ENCODE peak calls at places on chromosomes 1 and 21, in nine cellular contexts. One of them, this sample, is unnamed.

GRCh38 chr1:219206350-219206749 is 32.7 kb downstream of the LYPLAL1 start:
- DNase-seq in PC-9: no peak
- DNase-seq in astrocyte of the spinal cord: no peak
- DNase-seq in foreskin fibroblast: no peak
- DNase-seq in GM13977: no peak
- DNase-seq in endothelial cell of umbilical vein: no peak
- DNase-seq in colonic mucosa: no peak
- DNase-seq in fibroblast of lung: no peak
- DNase-seq in type B pancreatic cell: no peak
- DNase-seq in this sample: no peak

GRCh38 chr1:193919827-193920226 is 733.4 kb upstream of the B3GALT2 start:
- DNase-seq in type B pancreatic cell: no peak
- DNase-seq in foreskin fibroblast: no peak
- DNase-seq in colonic mucosa: no peak
- DNase-seq in endothelial cell of umbilical vein: no peak
- DNase-seq in astrocyte of the spinal cord: peak
- DNase-seq in fibroblast of lung: peak
- DNase-seq in GM13977: no peak
- DNase-seq in PC-9: no peak
- DNase-seq in this sample: no peak

GRCh38 chr1:89949991-89950624 is 44.8 kb upstream of the ZNF326 start:
- DNase-seq in foreskin fibroblast: no peak
- DNase-seq in astrocyte of the spinal cord: no peak
- DNase-seq in fibroblast of lung: no peak
- DNase-seq in GM13977: no peak
- DNase-seq in type B pancreatic cell: no peak
- DNase-seq in colonic mucosa: no peak
- DNase-seq in PC-9: no peak
- DNase-seq in endothelial cell of umbilical vein: no peak
- DNase-seq in this sample: no peak

GRCh38 chr21:37074195-37074510 is 1.1 kb downstream of the TTC3 start:
- DNase-seq in astrocyte of the spinal cord: no peak
- DNase-seq in GM13977: no peak
- DNase-seq in colonic mucosa: peak
- DNase-seq in endothelial cell of umbilical vein: no peak
- DNase-seq in fibroblast of lung: no peak
- DNase-seq in foreskin fibroblast: no peak
- DNase-seq in type B pancreatic cell: no peak
- DNase-seq in PC-9: no peak
- DNase-seq in this sample: no peak

GRCh38 chr1:236161230-236161629 is 18.9 kb downstream of the GPR137B start:
- DNase-seq in endothelial cell of umbilical vein: no peak
- DNase-seq in GM13977: no peak
- DNase-seq in foreskin fibroblast: no peak
- DNase-seq in type B pancreatic cell: no peak
- DNase-seq in astrocyte of the spinal cord: no peak
- DNase-seq in colonic mucosa: no peak
- DNase-seq in fibroblast of lung: no peak
- DNase-seq in PC-9: no peak
- DNase-seq in this sample: no peak

GRCh38 chr1:7482772-7483495 is 288.2 kb upstream of the VAMP3 start:
- DNase-seq in endothelial cell of umbilical vein: no peak
- DNase-seq in PC-9: no peak
- DNase-seq in foreskin fibroblast: no peak
- DNase-seq in colonic mucosa: no peak
- DNase-seq in astrocyte of the spinal cord: no peak
- DNase-seq in type B pancreatic cell: no peak
- DNase-seq in GM13977: no peak
- DNase-seq in fibroblast of lung: no peak
- DNase-seq in this sample: no peak

GRCh38 chr21:39730418-39731107 is 14.4 kb upstream of the IGSF5 start:
- DNase-seq in colonic mucosa: no peak
- DNase-seq in endothelial cell of umbilical vein: no peak
- DNase-seq in foreskin fibroblast: no peak
- DNase-seq in type B pancreatic cell: no peak
- DNase-seq in GM13977: no peak
- DNase-seq in fibroblast of lung: no peak
- DNase-seq in PC-9: no peak
- DNase-seq in astrocyte of the spinal cord: no peak
- DNase-seq in this sample: no peak

GRCh38 chr1:224761245-224761644 is 145.1 kb downstream of the CNIH3 start:
- DNase-seq in colonic mucosa: no peak
- DNase-seq in GM13977: no peak
- DNase-seq in foreskin fibroblast: no peak
- DNase-seq in fibroblast of lung: no peak
- DNase-seq in type B pancreatic cell: no peak
- DNase-seq in astrocyte of the spinal cord: no peak
- DNase-seq in PC-9: no peak
- DNase-seq in endothelial cell of umbilical vein: no peak
- DNase-seq in this sample: no peak

GRCh38 chr1:212481438-212481767 is 48.7 kb downstream of the NENF start:
- DNase-seq in endothelial cell of umbilical vein: peak
- DNase-seq in fibroblast of lung: peak
- DNase-seq in foreskin fibroblast: no peak
- DNase-seq in colonic mucosa: no peak
- DNase-seq in type B pancreatic cell: no peak
- DNase-seq in GM13977: no peak
- DNase-seq in PC-9: no peak
- DNase-seq in astrocyte of the spinal cord: no peak
- DNase-seq in this sample: no peak

GRCh38 chr1:27004471-27005165 is 8.0 kb downstream of the TENT5B start:
- DNase-seq in foreskin fibroblast: peak
- DNase-seq in GM13977: no peak
- DNase-seq in astrocyte of the spinal cord: no peak
- DNase-seq in type B pancreatic cell: no peak
- DNase-seq in fibroblast of lung: peak
- DNase-seq in PC-9: no peak
- DNase-seq in colonic mucosa: no peak
- DNase-seq in endothelial cell of umbilical vein: no peak
- DNase-seq in this sample: no peak

GRCh38 chr1:65980241-65980640 is 187.5 kb downstream of the PDE4B start:
- DNase-seq in colonic mucosa: no peak
- DNase-seq in astrocyte of the spinal cord: no peak
- DNase-seq in endothelial cell of umbilical vein: no peak
- DNase-seq in type B pancreatic cell: no peak
- DNase-seq in foreskin fibroblast: no peak
- DNase-seq in PC-9: no peak
- DNase-seq in GM13977: no peak
- DNase-seq in fibroblast of lung: no peak
- DNase-seq in this sample: no peak

GRCh38 chr1:66729130-66729922 is 22.9 kb upstream of the DYNLT5 start:
- DNase-seq in astrocyte of the spinal cord: no peak
- DNase-seq in endothelial cell of umbilical vein: peak
- DNase-seq in foreskin fibroblast: no peak
- DNase-seq in fibroblast of lung: no peak
- DNase-seq in GM13977: no peak
- DNase-seq in type B pancreatic cell: no peak
- DNase-seq in colonic mucosa: no peak
- DNase-seq in PC-9: no peak
- DNase-seq in this sample: no peak

GRCh38 chr1:207004931-207005830 is 27.4 kb downstream of the C1orf116 start:
- DNase-seq in fibroblast of lung: peak
- DNase-seq in GM13977: peak
- DNase-seq in astrocyte of the spinal cord: peak
- DNase-seq in colonic mucosa: peak
- DNase-seq in PC-9: peak
- DNase-seq in endothelial cell of umbilical vein: peak
- DNase-seq in type B pancreatic cell: no peak
- DNase-seq in foreskin fibroblast: peak
- DNase-seq in this sample: peak

GRCh38 chr1:231420959-231421615 is 1.0 kb downstream of the EGLN1 start:
- DNase-seq in foreskin fibroblast: no peak
- DNase-seq in endothelial cell of umbilical vein: peak
- DNase-seq in PC-9: peak
- DNase-seq in GM13977: peak
- DNase-seq in type B pancreatic cell: peak
- DNase-seq in astrocyte of the spinal cord: peak
- DNase-seq in colonic mucosa: peak
- DNase-seq in fibroblast of lung: peak
- DNase-seq in this sample: peak

GRCh38 chr1:53878492-53879105 is 11.0 kb downstream of the YIPF1 start:
- DNase-seq in GM13977: peak
- DNase-seq in type B pancreatic cell: no peak
- DNase-seq in endothelial cell of umbilical vein: peak
- DNase-seq in PC-9: no peak
- DNase-seq in astrocyte of the spinal cord: peak
- DNase-seq in fibroblast of lung: peak
- DNase-seq in foreskin fibroblast: peak
- DNase-seq in colonic mucosa: no peak
- DNase-seq in this sample: no peak

GRCh38 chr21:45378258-45378966 is 26.6 kb upstream of the COL18A1 start:
- DNase-seq in foreskin fibroblast: peak
- DNase-seq in fibroblast of lung: peak
- DNase-seq in PC-9: peak
- DNase-seq in type B pancreatic cell: no peak
- DNase-seq in astrocyte of the spinal cord: peak
- DNase-seq in colonic mucosa: no peak
- DNase-seq in GM13977: no peak
- DNase-seq in endothelial cell of umbilical vein: peak
- DNase-seq in this sample: no peak

GRCh38 chr1:21302747-21303715 is 12.8 kb upstream of the ECE1 start:
- DNase-seq in colonic mucosa: peak
- DNase-seq in type B pancreatic cell: no peak
- DNase-seq in astrocyte of the spinal cord: peak
- DNase-seq in GM13977: no peak
- DNase-seq in fibroblast of lung: peak
- DNase-seq in foreskin fibroblast: peak
- DNase-seq in endothelial cell of umbilical vein: peak
- DNase-seq in PC-9: peak
- DNase-seq in this sample: no peak

GRCh38 chr1:212437179-212437798 is 4.6 kb downstream of the NENF start:
- DNase-seq in PC-9: no peak
- DNase-seq in astrocyte of the spinal cord: no peak
- DNase-seq in foreskin fibroblast: no peak
- DNase-seq in colonic mucosa: no peak
- DNase-seq in endothelial cell of umbilical vein: no peak
- DNase-seq in fibroblast of lung: no peak
- DNase-seq in GM13977: no peak
- DNase-seq in type B pancreatic cell: no peak
- DNase-seq in this sample: no peak

GRCh38 chr1:8417625-8418024 is 99.7 kb downstream of the SLC45A1 start:
- DNase-seq in colonic mucosa: no peak
- DNase-seq in endothelial cell of umbilical vein: no peak
- DNase-seq in PC-9: no peak
- DNase-seq in type B pancreatic cell: no peak
- DNase-seq in astrocyte of the spinal cord: no peak
- DNase-seq in foreskin fibroblast: no peak
- DNase-seq in fibroblast of lung: no peak
- DNase-seq in GM13977: no peak
- DNase-seq in this sample: no peak

GRCh38 chr1:231264642-231265041 is 23.6 kb downstream of the GNPAT start:
- DNase-seq in type B pancreatic cell: no peak
- DNase-seq in GM13977: no peak
- DNase-seq in PC-9: no peak
- DNase-seq in foreskin fibroblast: no peak
- DNase-seq in endothelial cell of umbilical vein: no peak
- DNase-seq in astrocyte of the spinal cord: no peak
- DNase-seq in fibroblast of lung: no peak
- DNase-seq in colonic mucosa: no peak
- DNase-seq in this sample: no peak

DNA sequence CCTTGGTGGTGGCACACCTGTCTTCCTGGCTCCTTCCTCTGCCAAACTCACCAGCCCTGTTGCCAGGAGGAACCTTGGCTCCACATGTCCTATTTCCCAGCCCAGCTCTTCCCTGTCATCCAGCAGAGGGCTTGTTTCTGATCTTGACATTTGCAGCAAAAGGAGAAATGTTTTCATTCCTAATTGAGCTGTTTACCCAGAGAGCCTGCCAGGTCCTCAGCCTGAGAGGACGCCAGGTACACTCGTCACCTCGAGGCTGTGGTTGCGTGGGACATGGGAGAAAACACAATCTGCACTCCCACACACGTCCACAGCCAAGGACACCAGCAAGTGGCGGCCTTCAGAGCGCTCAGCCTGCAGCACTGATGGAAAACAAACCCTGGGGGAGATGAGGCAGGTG is 132.8 kb upstream of the CD34 start:
- DNase-seq in colonic mucosa: no peak
- DNase-seq in astrocyte of the spinal cord: no peak
- DNase-seq in PC-9: no peak
- DNase-seq in foreskin fibroblast: no peak
- DNase-seq in type B pancreatic cell: no peak
- DNase-seq in endothelial cell of umbilical vein: no peak
- DNase-seq in fibroblast of lung: no peak
- DNase-seq in GM13977: no peak
- DNase-seq in this sample: no peak
- TF ChIP-seq CTCF in colonic mucosa: no peak
- TF ChIP-seq CTCF in astrocyte of the spinal cord: no peak
- TF ChIP-seq CTCF in PC-9: no peak
- TF ChIP-seq CTCF in foreskin fibroblast: no peak
- TF ChIP-seq CTCF in type B pancreatic cell: no peak
- TF ChIP-seq CTCF in endothelial cell of umbilical vein: no peak
- TF ChIP-seq CTCF in fibroblast of lung: peak
- TF ChIP-seq CTCF in GM13977: no peak
- TF ChIP-seq CTCF in this sample: no peak

GRCh38 chr1:93304716-93305138 is 41.0 kb upstream of the DR1 start:
- DNase-seq in endothelial cell of umbilical vein: peak
- DNase-seq in GM13977: peak
- DNase-seq in astrocyte of the spinal cord: peak
- DNase-seq in type B pancreatic cell: no peak
- DNase-seq in colonic mucosa: peak
- DNase-seq in PC-9: peak
- DNase-seq in fibroblast of lung: peak
- DNase-seq in foreskin fibroblast: peak
- DNase-seq in this sample: peak
- TF ChIP-seq CTCF in endothelial cell of umbilical vein: peak
- TF ChIP-seq CTCF in GM13977: peak
- TF ChIP-seq CTCF in astrocyte of the spinal cord: peak
- TF ChIP-seq CTCF in type B pancreatic cell: peak
- TF ChIP-seq CTCF in colonic mucosa: peak
- TF ChIP-seq CTCF in PC-9: peak
- TF ChIP-seq CTCF in fibroblast of lung: peak
- TF ChIP-seq CTCF in foreskin fibroblast: peak
- TF ChIP-seq CTCF in this sample: peak

DNA sequence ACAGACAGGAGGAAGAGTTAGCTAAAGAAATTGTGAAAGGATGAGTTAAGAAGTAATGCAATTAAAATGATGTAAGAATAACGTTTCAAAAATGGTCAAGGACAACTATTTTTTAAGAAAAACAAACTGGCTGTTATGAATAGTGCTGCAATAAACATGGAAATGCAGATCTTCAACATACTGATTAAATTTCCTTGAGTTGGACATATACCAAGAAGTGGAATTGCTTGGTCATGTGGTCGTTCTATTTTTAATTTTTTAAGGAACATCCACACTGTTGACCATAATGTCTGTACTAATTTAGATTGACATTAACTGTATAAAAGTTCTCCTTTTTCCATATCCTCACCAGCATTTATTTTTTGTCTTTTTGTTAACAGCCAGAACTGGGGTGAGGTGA is 23.2 kb upstream of the PHTF1 start:
- DNase-seq in PC-9: no peak
- DNase-seq in endothelial cell of umbilical vein: no peak
- DNase-seq in colonic mucosa: no peak
- DNase-seq in fibroblast of lung: peak
- DNase-seq in astrocyte of the spinal cord: no peak
- DNase-seq in GM13977: no peak
- DNase-seq in type B pancreatic cell: no peak
- DNase-seq in foreskin fibroblast: no peak
- DNase-seq in this sample: no peak
- TF ChIP-seq CTCF in PC-9: no peak
- TF ChIP-seq CTCF in endothelial cell of umbilical vein: no peak
- TF ChIP-seq CTCF in colonic mucosa: no peak
- TF ChIP-seq CTCF in fibroblast of lung: no peak
- TF ChIP-seq CTCF in astrocyte of the spinal cord: no peak
- TF ChIP-seq CTCF in GM13977: no peak
- TF ChIP-seq CTCF in type B pancreatic cell: no peak
- TF ChIP-seq CTCF in foreskin fibroblast: no peak
- TF ChIP-seq CTCF in this sample: no peak

GRCh38 chr1:86356247-86356646 is 39.9 kb downstream of the ODF2L start:
- DNase-seq in astrocyte of the spinal cord: no peak
- DNase-seq in GM13977: no peak
- DNase-seq in PC-9: no peak
- DNase-seq in endothelial cell of umbilical vein: no peak
- DNase-seq in foreskin fibroblast: no peak
- DNase-seq in fibroblast of lung: peak
- DNase-seq in type B pancreatic cell: no peak
- DNase-seq in colonic mucosa: no peak
- DNase-seq in this sample: no peak
- TF ChIP-seq CTCF in astrocyte of the spinal cord: peak
- TF ChIP-seq CTCF in GM13977: peak
- TF ChIP-seq CTCF in PC-9: no peak
- TF ChIP-seq CTCF in endothelial cell of umbilical vein: no peak
- TF ChIP-seq CTCF in foreskin fibroblast: peak
- TF ChIP-seq CTCF in fibroblast of lung: peak
- TF ChIP-seq CTCF in type B pancreatic cell: no peak
- TF ChIP-seq CTCF in colonic mucosa: no peak
- TF ChIP-seq CTCF in this sample: no peak